ENCODE peak calls at places on chromosomes 16 and 17, in eight cellular contexts. L, I, X, J, B, R, Z and U are unnamed samples.
A peak's percentile ranks its signal among the peaks of the same experiment; 100 is the strongest.

GRCh38 chr17:72099919-72100318 is 20.9 kb upstream of the SOX9 start:
- DNase-seq in L (peak; percentile 52), I (no peak), X (no peak), J (no peak), B (no peak), R (no peak), Z (no peak), U (no peak)

GRCh38 chr17:69466905-69467630 is 52.6 kb downstream of the MAP2K6 start:
- DNase-seq in L (peak; percentile 74), I (no peak), X (peak; percentile 32), J (peak; percentile 17), B (no peak), R (no peak), Z (no peak), U (no peak)

GRCh38 chr16:27426423-27427408 is 24.7 kb downstream of the IL21R start:
- DNase-seq in L (peak; percentile 95), I (peak; percentile 50), X (peak; percentile 82), J (peak; percentile 92), B (peak; percentile 47), R (no peak), Z (no peak), U (no peak)

GRCh38 chr17:73493212-73493814 is 150.9 kb downstream of the SDK2 start:
- DNase-seq in L (no peak), I (no peak), X (no peak), J (peak; percentile 15), B (no peak), R (no peak), Z (no peak), U (no peak)

GRCh38 chr17:64161380-64161779 is 31.4 kb upstream of the ERN1 start:
- DNase-seq in L (no peak), I (no peak), X (no peak), J (no peak), B (no peak), R (no peak), Z (no peak), U (no peak)

GRCh38 chr17:6290488-6291196 is 144.3 kb downstream of the AIPL1 start:
- DNase-seq in L (no peak), I (no peak), X (no peak), J (no peak), B (no peak), R (no peak), Z (no peak), U (no peak)

GRCh38 chr17:28317965-28318758 is 838 bp upstream of the TMEM97 start:
- DNase-seq in L (peak; percentile 19), I (no peak), X (no peak), J (no peak), B (no peak), R (no peak), Z (no peak), U (no peak)

GRCh38 chr17:48791128-48792032 is 25.6 kb downstream of the TTLL6 start:
- DNase-seq in L (peak; percentile 87), I (peak; percentile 82), X (peak; percentile 89), J (peak; percentile 68), B (peak; percentile 84), R (no peak), Z (peak; percentile 62), U (no peak)

GRCh38 chr17:31085563-31085962 is 9.2 kb upstream of the NF1 start:
- DNase-seq in L (peak; percentile 46), I (no peak), X (peak; percentile 81), J (peak; percentile 55), B (no peak), R (no peak), Z (no peak), U (no peak)

GRCh38 chr16:72677662-72678447 is 370.1 kb downstream of the ZFHX3 start:
- DNase-seq in L (no peak), I (no peak), X (no peak), J (peak; percentile 46), B (no peak), R (no peak), Z (no peak), U (no peak)

GRCh38 chr16:77063617-77064016 is 127.4 kb upstream of the MON1B start:
- DNase-seq in L (no peak), I (no peak), X (no peak), J (no peak), B (no peak), R (no peak), Z (no peak), U (no peak)

GRCh38 chr16:66372078-66372897 is 5.8 kb downstream of the CDH5 start:
- DNase-seq in L (no peak), I (no peak), X (no peak), J (no peak), B (no peak), R (no peak), Z (no peak), U (no peak)

GRCh38 chr17:41324180-41325075 is 8.9 kb upstream of the KRTAP17-1 start:
- DNase-seq in L (no peak), I (no peak), X (no peak), J (peak; percentile 63), B (peak; percentile 39), R (no peak), Z (no peak), U (no peak)

GRCh38 chr17:50514936-50515702 is 6.9 kb downstream of the MYCBPAP start:
- DNase-seq in L (no peak), I (no peak), X (peak; percentile 80), J (peak; percentile 60), B (no peak), R (peak; percentile 45), Z (no peak), U (no peak)

GRCh38 chr16:46844771-46845170 is 13.8 kb upstream of the C16orf87 start:
- DNase-seq in L (peak; percentile 26), I (no peak), X (no peak), J (no peak), B (no peak), R (no peak), Z (no peak), U (no peak)

GRCh38 chr17:19336938-19337711 is 25.4 kb downstream of the B9D1 start:
- DNase-seq in L (no peak), I (no peak), X (no peak), J (no peak), B (no peak), R (no peak), Z (no peak), U (no peak)

GRCh38 chr16:4679854-4680636 is 13.3 kb upstream of the NUDT16L1 start:
- DNase-seq in L (no peak), I (peak; percentile 81), X (peak; percentile 23), J (peak; percentile 96), B (peak; percentile 91), R (peak; percentile 92), Z (peak; percentile 85), U (no peak)

GRCh38 chr16:73057369-73058210 is 9.7 kb upstream of the ZFHX3 start:
- DNase-seq in L (no peak), I (no peak), X (peak; percentile 59), J (peak; percentile 18), B (no peak), R (peak; percentile 82), Z (peak; percentile 76), U (no peak)

GRCh38 chr17:45070001-45070400 is 8.9 kb downstream of the NMT1 start:
- DNase-seq in L (no peak), I (no peak), X (no peak), J (no peak), B (no peak), R (no peak), Z (no peak), U (no peak)

GRCh38 chr16:62261760-62262159 is 225.5 kb upstream of the CDH8 start:
- DNase-seq in L (no peak), I (no peak), X (no peak), J (no peak), B (no peak), R (no peak), Z (no peak), U (no peak)

GRCh38 chr16:24839347-24839972 is 6.3 kb upstream of the SLC5A11 start:
- DNase-seq in L (no peak), I (no peak), X (no peak), J (no peak), B (no peak), R (no peak), Z (no peak), U (no peak)

GRCh38 chr16:24836836-24837235 is 8.9 kb upstream of the SLC5A11 start:
- DNase-seq in L (no peak), I (no peak), X (no peak), J (no peak), B (no peak), R (no peak), Z (no peak), U (no peak)

GRCh38 chr16:24837969-24838368 is 7.8 kb upstream of the SLC5A11 start:
- DNase-seq in L (no peak), I (no peak), X (no peak), J (no peak), B (no peak), R (no peak), Z (no peak), U (no peak)

GRCh38 chr16:24841291-24841690 is 4.5 kb upstream of the SLC5A11 start:
- DNase-seq in L (no peak), I (no peak), X (no peak), J (peak; percentile 54), B (no peak), R (no peak), Z (no peak), U (no peak)

GRCh38 chr16:24838554-24839266 is 7.1 kb upstream of the SLC5A11 start:
- DNase-seq in L (peak; percentile 54), I (no peak), X (peak; percentile 78), J (peak; percentile 30), B (peak; percentile 53), R (no peak), Z (no peak), U (no peak)
- H3K4me3 ChIP-seq in L (no peak overlapping the region), I (no peak overlapping the region), X (no peak overlapping the region), J (no peak overlapping the region), B (no peak overlapping the region), R (peak overlapping the region; percentile 35), Z (no peak overlapping the region), U (no peak overlapping the region)

GRCh38 chr16:26261621-26262020 is 569.9 kb downstream of the HS3ST4 start:
- DNase-seq in L (no peak), I (no peak), X (no peak), J (no peak), B (no peak), R (no peak), Z (no peak), U (no peak)

DNA sequence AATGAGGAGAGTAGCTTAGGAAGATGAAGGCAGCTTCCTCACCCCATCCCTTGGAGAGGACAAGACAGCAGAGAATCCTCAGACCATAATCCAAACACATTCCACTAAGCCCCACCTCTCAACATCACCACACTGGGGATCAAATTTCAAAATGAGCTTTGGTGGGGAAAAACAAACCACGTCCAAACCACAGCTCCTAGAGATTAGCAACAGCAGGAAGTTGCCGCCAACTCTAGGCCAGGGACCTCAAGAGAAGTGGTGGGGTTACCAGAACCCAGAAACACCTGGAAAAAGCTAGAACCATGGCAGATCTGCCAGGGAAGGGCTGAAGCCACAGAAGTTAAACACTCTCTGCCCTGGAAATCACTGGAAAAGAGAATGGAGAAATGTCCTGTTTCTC is 571.6 kb downstream of the HS3ST4 start:
- DNase-seq in L (no peak), I (no peak), X (no peak), J (no peak), B (no peak), R (no peak), Z (no peak), U (no peak)
- H3K4me3 ChIP-seq in L (no peak overlapping the region), I (no peak overlapping the region), X (no peak overlapping the region), J (no peak overlapping the region), B (no peak overlapping the region), R (no peak overlapping the region), Z (no peak overlapping the region), U (no peak overlapping the region)

GRCh38 chr16:64507240-64508024 is 614.4 kb downstream of the CDH11 start:
- DNase-seq in L (no peak), I (no peak), X (no peak), J (no peak), B (no peak), R (no peak), Z (no peak), U (no peak)
- H3K4me3 ChIP-seq in L (no peak overlapping the region), I (no peak overlapping the region), X (no peak overlapping the region), J (no peak overlapping the region), B (no peak overlapping the region), R (no peak overlapping the region), Z (no peak overlapping the region), U (no peak overlapping the region)

GRCh38 chr17:76026714-76027158 is 370 bp downstream of the EVPL start:
- DNase-seq in L (no peak), I (no peak), X (no peak), J (no peak), B (no peak), R (no peak), Z (no peak), U (no peak)
- H3K4me3 ChIP-seq in L (no peak overlapping the region), I (peak overlapping the region; percentile 50), X (no peak overlapping the region), J (no peak overlapping the region), B (peak overlapping the region; percentile 71), R (peak overlapping the region; percentile 46), Z (no peak overlapping the region), U (peak overlapping the region; percentile 61)